ENCODE peak calls at places on chromosomes 12 and 14, in six cellular contexts. B, V, N, W, Y and I are unnamed samples.

GRCh38 chr14:90373887-90374286 is 22.9 kb upstream of the CALM1 start:
- DNase-seq in B (no peak), V (no peak), N (no peak), W (no peak), Y (no peak), I (no peak)

GRCh38 chr12:75660107-75660530 is 148.7 kb upstream of the KRR1 start:
- DNase-seq in B (no peak), V (no peak), N (no peak), W (no peak), Y (no peak), I (no peak)

GRCh38 chr14:78697341-78697740 is 527.2 kb downstream of the NRXN3 start:
- DNase-seq in B (no peak), V (peak), N (peak), W (no peak), Y (peak), I (no peak)

GRCh38 chr14:101254805-101255764 is 306.2 kb upstream of the DIO3 start:
- DNase-seq in B (no peak), V (no peak), N (no peak), W (no peak), Y (no peak), I (no peak)

GRCh38 chr12:105935981-105936380 is 202.8 kb downstream of the NUAK1 start:
- DNase-seq in B (no peak), V (no peak), N (no peak), W (no peak), Y (no peak), I (no peak)

GRCh38 chr12:112616469-112617190 is 174.9 kb upstream of the RPH3A start:
- DNase-seq in B (peak), V (no peak), N (no peak), W (no peak), Y (no peak), I (no peak)

GRCh38 chr12:131012279-131013069 is 58.8 kb downstream of the ADGRD1 start:
- DNase-seq in B (no peak), V (no peak), N (no peak), W (no peak), Y (peak), I (no peak)

GRCh38 chr12:31974673-31975072 is 15.5 kb downstream of the RESF1 start:
- DNase-seq in B (no peak), V (no peak), N (no peak), W (no peak), Y (no peak), I (no peak)

GRCh38 chr14:74512431-74512830 is 18.9 kb downstream of the ISCA2 start:
- DNase-seq in B (no peak), V (no peak), N (no peak), W (no peak), Y (no peak), I (no peak)

GRCh38 chr12:115920395-115921183 is 356.9 kb downstream of the MED13L start:
- DNase-seq in B (no peak), V (no peak), N (no peak), W (no peak), Y (no peak), I (no peak)

GRCh38 chr12:52949413-52950331 is 754 bp downstream of the KRT18 start:
- DNase-seq in B (peak), V (no peak), N (peak), W (no peak), Y (peak), I (no peak)

GRCh38 chr12:113060336-113060960 is 3.9 kb downstream of the DTX1 start:
- DNase-seq in B (no peak), V (no peak), N (no peak), W (no peak), Y (no peak), I (no peak)

GRCh38 chr14:95258754-95259593 is 60.7 kb downstream of the CLMN start:
- DNase-seq in B (no peak), V (no peak), N (no peak), W (no peak), Y (no peak), I (no peak)

GRCh38 chr14:33534636-33535035 is 416.2 kb downstream of the EGLN3 start:
- DNase-seq in B (no peak), V (no peak), N (no peak), W (no peak), Y (no peak), I (no peak)

GRCh38 chr12:106581543-106582263 is 1.1 kb upstream of the RFX4 start:
- DNase-seq in B (peak), V (peak), N (no peak), W (no peak), Y (no peak), I (no peak)

GRCh38 chr12:54392485-54393349 is 8.2 kb upstream of the ZNF385A start:
- DNase-seq in B (no peak), V (no peak), N (peak), W (no peak), Y (no peak), I (no peak)

GRCh38 chr12:1838223-1838993 is 18.0 kb downstream of the LRTM2 start:
- DNase-seq in B (no peak), V (no peak), N (no peak), W (no peak), Y (no peak), I (no peak)

GRCh38 chr12:31929140-31929526 is 30.1 kb upstream of the RESF1 start:
- DNase-seq in B (no peak), V (no peak), N (no peak), W (no peak), Y (no peak), I (no peak)

GRCh38 chr12:31466768-31467167 is 124.2 kb downstream of the DENND5B start:
- DNase-seq in B (no peak), V (no peak), N (no peak), W (no peak), Y (no peak), I (no peak)

GRCh38 chr14:62436256-62436655 is 609.0 kb downstream of the KCNH5 start:
- DNase-seq in B (no peak), V (no peak), N (no peak), W (no peak), Y (no peak), I (no peak)

GRCh38 chr12:14473707-14474287 is 93.9 kb downstream of the PLBD1 start:
- DNase-seq in B (no peak), V (no peak), N (peak), W (no peak), Y (peak), I (no peak)

GRCh38 chr14:105861985-105862465 is 335.6 kb downstream of the TMEM121 start:
- DNase-seq in B (no peak), V (peak), N (no peak), W (peak), Y (no peak), I (peak)

GRCh38 chr14:54672688-54673087 is 105.8 kb downstream of the SAMD4A start:
- DNase-seq in B (no peak), V (no peak), N (no peak), W (no peak), Y (no peak), I (peak)

GRCh38 chr14:54676822-54677708 is 110.1 kb downstream of the SAMD4A start:
- DNase-seq in B (no peak), V (no peak), N (no peak), W (no peak), Y (no peak), I (no peak)

GRCh38 chr14:54674342-54674741 is 107.4 kb downstream of the SAMD4A start:
- DNase-seq in B (no peak), V (peak), N (no peak), W (no peak), Y (no peak), I (peak)

GRCh38 chr14:54673193-54674121 is 106.5 kb downstream of the SAMD4A start:
- DNase-seq in B (no peak), V (no peak), N (peak), W (no peak), Y (no peak), I (no peak)

DNA sequence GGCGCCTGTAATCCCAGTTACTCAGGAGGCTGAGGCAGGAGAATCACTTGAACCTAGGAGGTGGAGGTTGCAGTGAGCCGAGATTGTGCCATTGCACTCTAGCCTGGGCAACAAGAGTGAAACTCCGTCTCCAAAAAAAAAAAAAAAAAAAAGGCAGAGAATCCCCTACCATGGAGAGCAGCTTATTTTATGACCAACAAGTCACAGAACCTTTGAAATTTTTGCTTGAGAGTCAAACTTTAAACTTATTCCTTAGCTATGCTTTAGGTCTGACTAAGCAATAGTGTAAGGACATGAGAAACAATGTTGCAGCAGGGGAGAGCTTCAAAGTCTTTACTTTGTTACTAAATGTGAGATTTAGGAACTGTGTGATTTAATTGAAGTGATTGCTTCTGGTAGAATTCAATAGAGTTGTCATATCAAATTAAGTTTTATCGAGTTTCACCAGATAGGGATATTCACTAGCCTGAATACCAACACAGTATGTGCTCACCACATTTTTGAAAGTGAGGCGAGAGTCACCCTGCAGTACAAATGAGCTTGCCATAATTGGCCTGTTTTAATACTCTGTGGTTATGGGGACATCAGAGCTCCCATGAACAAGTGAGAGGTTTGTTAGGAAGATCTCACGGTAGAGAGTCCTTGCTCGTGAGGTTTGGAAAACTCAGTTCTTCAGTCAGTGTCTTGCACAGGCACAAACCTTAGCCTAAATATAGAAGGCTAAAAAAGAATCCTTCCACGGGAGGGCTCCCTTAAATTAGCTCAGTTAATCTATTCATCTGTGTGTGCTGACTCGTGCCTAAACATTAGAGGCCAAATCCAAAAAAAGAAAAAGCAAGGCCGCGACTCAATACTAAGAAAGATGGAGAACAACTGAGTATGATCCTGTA is 108.6 kb downstream of the SAMD4A start:
- DNase-seq in B (no peak), V (no peak), N (no peak), W (no peak), Y (no peak), I (no peak)
- TF ChIP-seq POLR2A in B (no peak), V (no peak), N (no peak), W (no peak), Y (no peak), I (no peak)

DNA sequence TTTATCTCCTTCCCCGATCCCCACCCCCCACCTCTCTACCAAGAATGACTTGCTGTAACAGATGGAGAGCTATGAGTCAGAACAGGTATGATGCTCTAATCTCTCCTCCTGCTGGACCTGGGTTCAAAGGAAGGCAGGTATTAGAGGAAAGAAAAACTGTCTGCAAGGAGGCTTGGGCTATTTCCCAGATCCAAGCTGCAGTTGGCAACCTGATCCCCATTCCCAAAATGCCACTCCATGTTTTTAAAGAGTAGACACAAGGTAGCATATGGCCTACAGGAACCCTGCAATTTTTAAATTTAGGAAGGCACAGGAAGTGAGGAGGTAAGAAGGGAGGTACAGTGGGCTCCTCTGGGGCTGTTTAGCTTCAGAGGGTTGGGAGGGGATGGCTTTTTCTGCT is 33.0 kb downstream of the SRRM4 start:
- DNase-seq in B (no peak), V (no peak), N (no peak), W (no peak), Y (no peak), I (no peak)
- TF ChIP-seq TAF1 in B (no peak), V (no peak), N (no peak), W (no peak), Y (no peak), I (no peak)

GRCh38 chr14:64713677-64714076 is 9.5 kb downstream of the PLEKHG3 start:
- DNase-seq in B (no peak), V (no peak), N (no peak), W (no peak), Y (no peak), I (no peak)
- TF ChIP-seq POLR2A in B (no peak), V (no peak), N (no peak), W (no peak), Y (no peak), I (no peak)

GRCh38 chr14:63964063-63964462 is 111.3 kb downstream of the SYNE2 start:
- DNase-seq in B (no peak), V (no peak), N (no peak), W (no peak), Y (no peak), I (no peak)
- TF ChIP-seq TAF1 in B (no peak), V (no peak), N (no peak), W (no peak), Y (no peak), I (no peak)

GRCh38 chr12:56164345-56164729 is 6.2 kb downstream of the MYL6 start:
- DNase-seq in B (no peak), V (no peak), N (no peak), W (no peak), Y (no peak), I (no peak)

GRCh38 chr12:56161677-56162351 is 3.7 kb downstream of the MYL6 start:
- DNase-seq in B (no peak), V (no peak), N (no peak), W (no peak), Y (no peak), I (no peak)

GRCh38 chr12:56163533-56164344 is 5.6 kb downstream of the MYL6 start:
- DNase-seq in B (no peak), V (no peak), N (no peak), W (no peak), Y (no peak), I (no peak)

GRCh38 chr12:56162468-56163290 is 4.5 kb downstream of the MYL6 start:
- DNase-seq in B (no peak), V (no peak), N (no peak), W (no peak), Y (no peak), I (no peak)

GRCh38 chr12:56165369-56165768 is 7.2 kb downstream of the MYL6 start:
- DNase-seq in B (no peak), V (no peak), N (no peak), W (no peak), Y (no peak), I (no peak)
- TF ChIP-seq POLR2A in B (no peak), V (peak), N (no peak), W (peak), Y (peak), I (peak)

GRCh38 chr14:97791906-97792305 is 994.7 kb downstream of the VRK1 start:
- DNase-seq in B (no peak), V (no peak), N (no peak), W (no peak), Y (no peak), I (no peak)

GRCh38 chr14:97791072-97791471 is 993.9 kb downstream of the VRK1 start:
- DNase-seq in B (no peak), V (no peak), N (no peak), W (no peak), Y (no peak), I (no peak)

GRCh38 chr14:97785495-97785894 is 988.3 kb downstream of the VRK1 start:
- DNase-seq in B (no peak), V (no peak), N (no peak), W (no peak), Y (no peak), I (no peak)

GRCh38 chr14:97788846-97789528 is 991.8 kb downstream of the VRK1 start:
- DNase-seq in B (no peak), V (no peak), N (no peak), W (no peak), Y (no peak), I (no peak)

GRCh38 chr14:97788364-97788763 is 991.2 kb downstream of the VRK1 start:
- DNase-seq in B (no peak), V (no peak), N (no peak), W (no peak), Y (no peak), I (no peak)
- TF ChIP-seq TAF1 in B (no peak), V (no peak), N (no peak), W (no peak), Y (no peak), I (no peak)

DNA sequence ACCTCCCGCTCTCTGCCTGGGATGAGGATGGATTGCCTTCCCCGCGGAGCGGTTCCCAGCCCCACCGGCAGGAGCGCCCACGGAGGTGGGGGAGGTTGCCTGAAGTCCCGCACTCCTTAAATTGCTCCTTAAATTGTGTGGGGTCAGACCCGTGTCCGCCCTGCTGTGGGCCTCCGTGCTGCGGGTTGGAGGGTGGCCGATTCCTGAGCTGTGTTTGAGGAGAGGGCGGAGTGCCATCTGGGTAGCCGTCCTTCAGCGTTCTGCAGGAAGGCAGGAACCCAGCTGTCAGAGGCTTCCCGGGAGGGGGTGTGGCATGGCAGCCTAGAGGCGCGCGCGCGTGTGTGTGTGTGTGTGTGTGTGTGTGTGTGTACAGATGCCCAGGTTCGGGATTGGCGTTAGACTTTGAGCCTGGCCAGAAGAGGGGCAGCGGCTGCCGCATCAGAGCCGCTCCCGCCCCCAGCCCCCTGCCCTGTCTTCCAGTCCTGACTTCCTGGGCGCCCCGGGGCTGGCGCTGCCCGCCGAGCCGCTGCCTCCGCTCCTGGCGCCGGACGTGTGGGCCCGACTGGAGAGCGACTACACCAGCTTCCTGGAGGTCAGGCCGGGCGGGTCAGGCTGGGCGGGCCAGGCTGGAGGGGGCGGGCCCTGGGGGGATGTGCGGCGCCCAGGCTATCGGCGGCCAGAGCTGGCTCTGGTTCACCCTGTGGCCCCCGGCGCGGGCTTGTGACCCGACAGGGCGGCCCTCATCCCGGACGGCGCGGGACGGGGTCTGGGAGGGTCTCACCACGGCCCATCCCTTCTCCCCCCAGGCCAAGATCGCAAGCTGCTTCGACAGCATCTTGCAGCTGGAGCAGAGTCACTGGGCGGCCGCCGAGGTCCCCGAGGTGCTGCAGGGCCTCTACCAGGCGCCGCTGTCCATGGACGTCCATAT is 9.2 kb downstream of the EXOC3L4 start:
- DNase-seq in B (peak), V (no peak), N (no peak), W (no peak), Y (peak), I (no peak)
- TF ChIP-seq POLR2A in B (no peak), V (no peak), N (no peak), W (no peak), Y (peak), I (no peak)

GRCh38 chr12:92945659-92946220 is 16.6 kb upstream of the EEA1 start:
- DNase-seq in B (no peak), V (no peak), N (no peak), W (no peak), Y (peak), I (no peak)
- TF ChIP-seq TAF1 in B (no peak), V (no peak), N (no peak), W (no peak), Y (no peak), I (no peak)